ENCODE peak calls at places on chromosomes 13 and 19, in ten cellular contexts. C, F, P, T, Q, Y, O, X, B and A are unnamed samples.

GRCh38 chr13:28568286-28568685 is 73.4 kb upstream of the FLT1 start:
- DNase-seq in C (no peak), F (peak), P (no peak), T (peak), Q (no peak), Y (peak), O (no peak), X (no peak), B (no peak), A (peak)

GRCh38 chr13:77386880-77387606 is 60.1 kb upstream of the MYCBP2 start:
- DNase-seq in C (no peak), F (peak), P (peak), T (peak), Q (peak), Y (peak), O (peak), X (no peak), B (no peak), A (peak)

GRCh38 chr19:1560281-1560882 is 7.7 kb downstream of the MEX3D start:
- DNase-seq in C (no peak), F (no peak), P (no peak), T (no peak), Q (no peak), Y (no peak), O (no peak), X (no peak), B (no peak), A (no peak)

GRCh38 chr19:38441660-38442348 is 8.3 kb downstream of the RYR1 start:
- DNase-seq in C (no peak), F (no peak), P (no peak), T (no peak), Q (no peak), Y (peak), O (no peak), X (no peak), B (peak), A (peak)

GRCh38 chr19:55080915-55081772 is 5.5 kb downstream of the EPS8L1 start:
- DNase-seq in C (peak), F (no peak), P (peak), T (peak), Q (no peak), Y (peak), O (peak), X (peak), B (peak), A (peak)

GRCh38 chr19:6723108-6723618 is 2.7 kb upstream of the C3 start:
- DNase-seq in C (no peak), F (peak), P (peak), T (peak), Q (no peak), Y (peak), O (peak), X (no peak), B (peak), A (peak)

GRCh38 chr13:104098421-104098820 is 1032.2 kb upstream of the SLC10A2 start:
- DNase-seq in C (no peak), F (no peak), P (no peak), T (no peak), Q (no peak), Y (no peak), O (no peak), X (no peak), B (no peak), A (peak)

GRCh38 chr13:36453518-36453917 is 21.2 kb downstream of the CCNA1 start:
- DNase-seq in C (no peak), F (no peak), P (no peak), T (peak), Q (no peak), Y (peak), O (peak), X (no peak), B (no peak), A (peak)

GRCh38 chr13:27851049-27851448 is 58.8 kb downstream of the GSX1 start:
- DNase-seq in C (no peak), F (no peak), P (no peak), T (no peak), Q (no peak), Y (no peak), O (no peak), X (no peak), B (no peak), A (no peak)

GRCh38 chr13:83515267-83515666 is 367.0 kb downstream of the SLITRK1 start:
- DNase-seq in C (no peak), F (no peak), P (peak), T (peak), Q (no peak), Y (peak), O (peak), X (no peak), B (no peak), A (peak)

GRCh38 chr19:50414850-50415660 is 3.7 kb upstream of the SPIB start:
- DNase-seq in C (peak), F (peak), P (peak), T (peak), Q (no peak), Y (peak), O (peak), X (no peak), B (peak), A (peak)

GRCh38 chr13:98466634-98467236 is 110.2 kb downstream of the STK24 start:
- DNase-seq in C (no peak), F (no peak), P (no peak), T (peak), Q (no peak), Y (peak), O (peak), X (no peak), B (peak), A (peak)

GRCh38 chr13:58528351-58528750 is 896.8 kb downstream of the PCDH17 start:
- DNase-seq in C (no peak), F (no peak), P (no peak), T (no peak), Q (no peak), Y (no peak), O (no peak), X (no peak), B (no peak), A (no peak)

GRCh38 chr13:98083507-98083906 is 59.4 kb upstream of the FARP1 start:
- DNase-seq in C (no peak), F (no peak), P (peak), T (peak), Q (no peak), Y (peak), O (peak), X (no peak), B (no peak), A (peak)

GRCh38 chr19:54674021-54674617 is 11.3 kb downstream of the LILRB4 start:
- DNase-seq in C (no peak), F (no peak), P (no peak), T (peak), Q (no peak), Y (peak), O (peak), X (no peak), B (no peak), A (peak)

GRCh38 chr19:920051-920857 is 3.1 kb downstream of the KISS1R start:
- DNase-seq in C (no peak), F (no peak), P (no peak), T (no peak), Q (no peak), Y (peak), O (no peak), X (no peak), B (peak), A (peak)

GRCh38 chr13:30846844-30847243 is 59.2 kb upstream of the MEDAG start:
- DNase-seq in C (no peak), F (no peak), P (no peak), T (no peak), Q (no peak), Y (no peak), O (no peak), X (no peak), B (no peak), A (no peak)

GRCh38 chr19:40365613-40366401 is 17.3 kb downstream of the PLD3 start:
- DNase-seq in C (peak), F (peak), P (peak), T (peak), Q (no peak), Y (peak), O (peak), X (no peak), B (peak), A (peak)

GRCh38 chr19:38245826-38246498 is 10.2 kb downstream of the PPP1R14A start:
- DNase-seq in C (no peak), F (peak), P (no peak), T (peak), Q (peak), Y (peak), O (no peak), X (no peak), B (no peak), A (peak)

GRCh38 chr19:21833733-21834132 is 2.2 kb downstream of the ZNF43 start:
- DNase-seq in C (no peak), F (no peak), P (no peak), T (no peak), Q (no peak), Y (no peak), O (no peak), X (no peak), B (no peak), A (no peak)

GRCh38 chr19:21835429-21835809 is 563 bp downstream of the ZNF43 start:
- DNase-seq in C (no peak), F (no peak), P (no peak), T (no peak), Q (no peak), Y (no peak), O (no peak), X (no peak), B (no peak), A (no peak)

GRCh38 chr19:21838646-21839045 is 2.7 kb upstream of the ZNF43 start:
- DNase-seq in C (no peak), F (no peak), P (peak), T (no peak), Q (no peak), Y (peak), O (peak), X (no peak), B (no peak), A (peak)

GRCh38 chr19:21839966-21840365 is 4.0 kb upstream of the ZNF43 start:
- DNase-seq in C (no peak), F (no peak), P (no peak), T (no peak), Q (no peak), Y (no peak), O (no peak), X (no peak), B (no peak), A (no peak)

DNA sequence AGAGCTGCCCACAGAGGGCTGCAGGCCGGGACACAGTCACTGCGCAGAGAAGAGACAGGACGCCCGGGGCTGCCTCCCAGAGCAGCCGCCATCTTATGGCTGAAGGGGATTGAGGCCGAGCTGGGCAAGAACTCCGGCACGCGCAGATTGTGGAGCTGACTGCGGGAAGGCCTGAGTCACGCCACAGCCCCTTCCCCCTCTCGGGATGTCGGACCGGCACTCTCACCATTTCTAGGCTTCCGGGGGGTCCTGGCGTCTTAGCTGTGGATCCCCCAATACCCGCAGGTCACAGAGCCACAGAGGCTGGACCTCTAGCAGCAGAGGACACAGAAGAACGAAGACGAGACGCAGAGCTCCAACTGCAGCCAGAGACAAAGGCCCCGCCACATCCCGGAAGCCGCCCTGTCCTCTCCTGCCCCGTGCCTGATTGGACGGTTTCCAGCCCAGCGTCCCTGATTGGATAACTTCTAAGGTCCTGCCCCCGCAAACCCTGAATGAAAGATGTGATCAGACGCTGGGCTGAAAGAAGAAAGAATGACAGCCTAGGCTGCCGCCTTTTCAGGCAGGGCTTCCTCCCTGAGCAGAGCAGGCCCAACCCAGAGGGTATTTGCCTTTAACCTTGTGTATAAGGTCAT is at the start of gene ZNF43:
- DNase-seq in C (peak), F (peak), P (peak), T (peak), Q (peak), Y (peak), O (peak), X (peak), B (peak), A (peak)
- H3K4me3 ChIP-seq in C (peak), F (peak), P (peak), T (peak), Q (peak), Y (peak), O (peak), X (peak), B (peak), A (peak)

DNA sequence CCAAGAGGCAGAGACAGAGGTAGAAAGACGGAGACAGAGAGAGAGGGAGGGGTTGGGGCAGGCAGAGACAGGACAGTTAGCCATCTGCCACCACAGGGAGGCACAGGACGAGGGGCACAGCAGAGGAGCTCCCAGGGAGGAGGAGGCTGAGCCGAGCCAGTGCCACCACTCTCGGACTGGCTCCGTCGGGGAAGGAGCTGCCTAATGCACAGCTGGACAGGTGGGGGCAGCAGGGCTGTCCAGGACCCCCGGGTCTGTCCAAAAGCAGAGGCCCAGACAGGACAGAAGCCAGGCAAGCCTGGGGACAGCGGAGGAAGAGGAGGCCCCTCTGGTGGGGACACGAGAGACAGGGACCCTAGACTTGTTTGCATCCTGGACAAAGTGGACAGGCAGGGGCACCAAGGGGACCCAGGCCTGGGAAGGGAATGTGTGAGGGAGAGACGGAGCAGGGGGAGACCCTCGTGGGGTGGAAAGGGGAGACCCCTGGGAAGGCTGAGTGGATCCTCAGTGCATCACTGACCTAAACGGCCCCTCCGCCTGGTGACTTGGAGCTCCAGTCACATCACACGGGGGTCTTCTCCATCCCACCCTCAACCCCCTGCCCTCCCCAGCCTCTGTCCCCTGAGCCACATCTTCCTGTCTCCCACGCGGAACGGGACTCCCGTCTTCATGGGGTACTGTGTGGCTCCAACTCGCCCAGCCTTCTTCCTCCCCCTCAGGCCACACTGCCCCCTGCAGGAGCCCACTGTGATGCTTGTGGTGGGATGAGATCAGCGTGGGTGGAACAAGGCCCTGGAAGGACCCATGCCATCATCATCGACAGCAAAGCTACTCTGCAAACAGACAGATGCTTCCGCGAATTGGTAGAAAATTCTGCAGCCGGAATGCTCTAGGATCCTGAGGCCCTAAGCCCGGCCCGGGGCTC is 889 bp downstream of the F10 start:
- DNase-seq in C (no peak), F (no peak), P (no peak), T (no peak), Q (no peak), Y (peak), O (no peak), X (no peak), B (peak), A (no peak)
- TF ChIP-seq CTCF in C (peak), F (no peak), P (no peak), T (peak), Q (no peak), Y (peak), O (peak), X (no peak), B (peak), A (peak)

GRCh38 chr19:13633522-13633922 is 127.2 kb upstream of the CACNA1A start:
- DNase-seq in C (no peak), F (no peak), P (no peak), T (no peak), Q (no peak), Y (no peak), O (no peak), X (no peak), B (no peak), A (no peak)

GRCh38 chr19:13633109-13633508 is 126.8 kb upstream of the CACNA1A start:
- DNase-seq in C (no peak), F (no peak), P (peak), T (no peak), Q (no peak), Y (peak), O (peak), X (no peak), B (no peak), A (no peak)

GRCh38 chr19:13634658-13635057 is 128.4 kb upstream of the CACNA1A start:
- DNase-seq in C (no peak), F (no peak), P (no peak), T (no peak), Q (no peak), Y (no peak), O (no peak), X (no peak), B (no peak), A (no peak)

GRCh38 chr19:13627531-13627930 is 121.3 kb upstream of the CACNA1A start:
- DNase-seq in C (no peak), F (no peak), P (no peak), T (no peak), Q (no peak), Y (no peak), O (no peak), X (no peak), B (no peak), A (no peak)

DNA sequence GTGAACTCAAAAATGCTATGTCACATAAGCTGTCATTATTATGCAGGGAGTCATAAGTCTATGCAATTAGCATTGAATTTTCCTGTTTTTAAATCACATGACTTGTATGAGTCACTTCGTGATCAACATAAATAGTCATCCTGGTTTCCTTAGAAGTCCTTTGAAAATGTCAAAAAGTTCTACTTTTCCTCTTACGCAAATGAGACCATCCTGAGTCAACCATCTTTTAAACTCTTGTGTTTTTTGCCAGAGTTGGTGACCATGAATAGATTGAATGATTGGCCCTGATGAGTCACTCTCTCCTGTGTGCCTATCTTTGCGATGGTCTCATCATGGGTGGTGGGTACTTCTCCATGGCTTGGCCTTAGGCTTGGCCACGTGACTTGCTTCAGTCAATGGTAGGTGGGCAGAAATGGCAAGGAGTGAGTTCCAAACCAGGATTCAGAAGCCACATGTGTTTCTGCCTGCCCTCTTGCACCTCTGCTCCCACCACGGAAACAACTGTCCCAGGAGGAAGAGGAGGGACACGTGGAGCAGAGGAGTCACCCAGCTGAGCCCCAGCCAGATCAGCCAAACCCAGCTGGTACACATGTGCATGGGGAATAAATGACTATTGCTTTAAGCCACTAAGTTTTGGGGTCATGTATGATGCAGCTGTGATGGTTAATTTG is 123.5 kb upstream of the CACNA1A start:
- DNase-seq in C (no peak), F (no peak), P (peak), T (peak), Q (no peak), Y (peak), O (peak), X (no peak), B (no peak), A (no peak)
- H3K4me3 ChIP-seq in C (no peak), F (no peak), P (no peak), T (no peak), Q (no peak), Y (no peak), O (no peak), X (no peak), B (no peak), A (no peak)

GRCh38 chr13:24233351-24233901 is 72.9 kb downstream of the SPATA13 start:
- DNase-seq in C (no peak), F (no peak), P (peak), T (peak), Q (no peak), Y (peak), O (peak), X (no peak), B (peak), A (peak)

GRCh38 chr13:24232037-24232436 is 71.5 kb downstream of the SPATA13 start:
- DNase-seq in C (no peak), F (no peak), P (no peak), T (no peak), Q (no peak), Y (no peak), O (no peak), X (no peak), B (no peak), A (no peak)

GRCh38 chr13:24230428-24231072 is 70.0 kb downstream of the SPATA13 start:
- DNase-seq in C (no peak), F (no peak), P (no peak), T (no peak), Q (no peak), Y (no peak), O (no peak), X (no peak), B (no peak), A (no peak)

GRCh38 chr13:24234200-24234915 is 73.8 kb downstream of the SPATA13 start:
- DNase-seq in C (no peak), F (no peak), P (no peak), T (no peak), Q (no peak), Y (no peak), O (no peak), X (no peak), B (no peak), A (no peak)

GRCh38 chr13:24232474-24232873 is 72.0 kb downstream of the SPATA13 start:
- DNase-seq in C (no peak), F (no peak), P (no peak), T (no peak), Q (no peak), Y (no peak), O (no peak), X (no peak), B (no peak), A (no peak)
- TF ChIP-seq CTCF in C (peak), F (no peak), P (no peak), T (no peak), Q (no peak), Y (no peak), O (no peak), X (no peak), B (peak), A (no peak)

GRCh38 chr13:43804461-43805070 is 17.8 kb upstream of the ENOX1 start:
- DNase-seq in C (no peak), F (no peak), P (peak), T (peak), Q (no peak), Y (peak), O (peak), X (peak), B (no peak), A (peak)
- H3K4me3 ChIP-seq in C (no peak), F (no peak), P (peak), T (peak), Q (no peak), Y (peak), O (peak), X (no peak), B (no peak), A (peak)

DNA sequence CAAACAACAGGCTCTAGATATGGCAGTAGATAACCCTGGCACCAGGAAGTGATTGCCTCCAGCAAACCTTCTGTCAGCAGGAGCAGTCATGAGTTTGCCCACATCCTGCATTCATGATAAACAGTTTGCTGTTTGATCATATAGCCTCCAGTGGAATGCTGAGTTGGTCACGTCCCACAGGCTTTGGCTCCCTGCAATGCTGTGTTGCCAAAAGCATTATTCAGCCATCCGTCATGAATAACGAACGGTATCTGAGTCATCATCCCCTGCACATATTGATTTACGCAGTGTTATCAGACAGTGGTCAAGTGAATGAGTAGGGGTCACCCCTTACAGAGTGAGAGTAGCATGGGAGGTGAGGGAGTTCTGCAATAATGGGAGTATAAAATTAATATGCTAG is 21.9 kb upstream of the ZNF432 start:
- DNase-seq in C (no peak), F (no peak), P (peak), T (no peak), Q (no peak), Y (peak), O (peak), X (no peak), B (no peak), A (peak)
- TF ChIP-seq CTCF in C (no peak), F (no peak), P (no peak), T (no peak), Q (no peak), Y (no peak), O (no peak), X (no peak), B (no peak), A (no peak)

GRCh38 chr13:112056739-112057433 is 10.1 kb upstream of the SOX1 start:
- DNase-seq in C (no peak), F (no peak), P (no peak), T (no peak), Q (no peak), Y (no peak), O (no peak), X (no peak), B (peak), A (no peak)
- H3K4me3 ChIP-seq in C (peak), F (no peak), P (no peak), T (no peak), Q (no peak), Y (no peak), O (no peak), X (no peak), B (no peak), A (no peak)